ENCODE peak calls at places on chromosomes 16 and 17, in ten cellular contexts. U is lower lobe of right lung; P is PC-9; E is mammary epithelial cell; J is CD8-positive, alpha-beta T cell; Z is AG04450; L is transverse colon; V is Panc1; C is IMR-90; W is gastrocnemius medialis. B is an unnamed sample.

GRCh38 chr17:82734987-82735866 is at the start of gene FN3K:
- DNase-seq in U (peak), P (peak), E (peak), J (peak), Z (peak), L (peak), V (no peak), C (peak), W (peak), B (no peak)

GRCh38 chr17:64148699-64149098 is 18.8 kb upstream of the ERN1 start:
- DNase-seq in U (no peak), P (peak), E (peak), J (no peak), Z (no peak), L (no peak), V (no peak), C (no peak), W (peak), B (peak)

GRCh38 chr16:67976205-67976604 is 4.1 kb downstream of the DPEP3 start:
- DNase-seq in U (no peak), P (no peak), E (no peak), J (no peak), Z (no peak), L (no peak), V (no peak), C (no peak), W (no peak), B (no peak)

GRCh38 chr16:10242076-10242475 is 59.8 kb upstream of the GRIN2A start:
- DNase-seq in U (no peak), P (no peak), E (no peak), J (no peak), Z (no peak), L (no peak), V (no peak), C (no peak), W (no peak), B (no peak)

GRCh38 chr16:56625140-56625942 is at the start of gene MT1E:
- DNase-seq in U (peak), P (no peak), E (peak), J (peak), Z (no peak), L (peak), V (no peak), C (peak), W (peak), B (no peak)

GRCh38 chr17:33049781-33050414 is 58.3 kb downstream of the SPACA3 start:
- DNase-seq in U (no peak), P (peak), E (no peak), J (peak), Z (no peak), L (peak), V (peak), C (peak), W (no peak), B (peak)

GRCh38 chr16:4377573-4378146 is 6.0 kb downstream of the VASN start:
- DNase-seq in U (no peak), P (no peak), E (no peak), J (no peak), Z (no peak), L (no peak), V (no peak), C (no peak), W (no peak), B (no peak)

GRCh38 chr17:74383140-74383539 is 15.8 kb downstream of the GPR142 start:
- DNase-seq in U (no peak), P (no peak), E (no peak), J (no peak), Z (no peak), L (no peak), V (no peak), C (no peak), W (no peak), B (no peak)

GRCh38 chr17:29109477-29110371 is 66.8 kb downstream of the PIPOX start:
- DNase-seq in U (no peak), P (no peak), E (no peak), J (no peak), Z (no peak), L (no peak), V (no peak), C (no peak), W (no peak), B (no peak)

GRCh38 chr17:14297161-14297851 is 3.6 kb upstream of the HS3ST3B1 start:
- DNase-seq in U (peak), P (no peak), E (peak), J (no peak), Z (no peak), L (no peak), V (no peak), C (no peak), W (no peak), B (no peak)
- H3K4me3 ChIP-seq in U (peak), P (no peak), E (peak), J (peak), Z (peak), L (peak), V (peak), C (peak), W (peak), B (no peak)

DNA sequence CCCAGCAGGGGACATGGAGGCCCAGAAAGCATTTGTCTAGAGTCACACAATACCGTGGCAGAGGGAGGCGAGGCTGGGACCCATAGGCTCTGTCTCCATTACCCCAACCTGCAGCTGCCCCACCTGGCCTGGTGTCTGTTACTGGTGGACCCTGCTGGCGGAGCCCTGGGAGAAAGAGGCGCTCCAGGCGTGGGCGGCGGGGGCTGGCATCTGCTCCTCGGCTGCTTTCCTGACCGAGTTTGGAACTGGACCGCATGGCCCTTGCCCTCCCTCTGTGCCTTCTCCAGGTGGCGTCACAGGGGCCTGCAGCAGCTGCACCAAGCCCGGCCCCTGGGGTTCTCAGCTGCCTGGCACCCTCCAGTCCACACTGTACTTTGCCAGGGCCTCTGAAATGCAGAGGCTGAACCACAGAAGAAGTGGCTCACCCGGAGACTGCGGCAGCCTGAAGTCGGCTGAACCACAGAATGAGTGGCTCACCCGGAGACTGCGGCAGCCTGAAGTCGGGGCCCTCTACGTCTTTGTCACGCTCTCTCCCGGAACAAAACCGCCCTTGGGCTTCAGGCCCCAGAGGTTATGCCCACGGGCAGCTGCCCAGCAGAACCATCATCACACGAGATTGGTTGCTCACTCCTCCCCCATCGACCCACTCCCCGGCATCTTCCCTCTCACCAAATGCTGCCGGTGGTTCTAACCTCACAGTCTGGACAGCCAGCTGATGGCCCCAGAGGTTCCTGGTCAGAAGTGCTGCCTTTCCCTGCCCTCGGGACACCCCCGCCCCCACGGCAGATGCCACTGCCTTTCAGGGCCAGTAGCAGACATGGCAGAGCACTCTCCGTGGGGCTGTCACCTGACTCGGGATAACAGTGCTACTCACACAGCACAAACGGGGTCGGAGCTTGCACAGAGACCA is 20.2 kb downstream of the CBFA2T3 start:
- DNase-seq in U (peak), P (no peak), E (no peak), J (no peak), Z (no peak), L (no peak), V (no peak), C (no peak), W (no peak), B (no peak)
- H3K27ac ChIP-seq in U (no peak), P (no peak), E (no peak), J (no peak), Z (no peak), L (no peak), V (no peak), C (no peak), W (no peak), B (no peak)

GRCh38 chr17:4028436-4028835 is 64.2 kb upstream of the ATP2A3 start:
- DNase-seq in U (no peak), P (no peak), E (no peak), J (no peak), Z (no peak), L (no peak), V (no peak), C (no peak), W (no peak), B (no peak)

GRCh38 chr17:4033751-4034251 is 69.6 kb upstream of the ATP2A3 start:
- DNase-seq in U (no peak), P (no peak), E (no peak), J (no peak), Z (no peak), L (no peak), V (no peak), C (no peak), W (no peak), B (no peak)

GRCh38 chr17:4035081-4035680 is 70.9 kb upstream of the ATP2A3 start:
- DNase-seq in U (no peak), P (no peak), E (no peak), J (no peak), Z (no peak), L (no peak), V (no peak), C (no peak), W (no peak), B (no peak)

GRCh38 chr17:4032245-4032644 is 68.0 kb upstream of the ATP2A3 start:
- DNase-seq in U (no peak), P (no peak), E (no peak), J (no peak), Z (no peak), L (no peak), V (no peak), C (no peak), W (no peak), B (no peak)

GRCh38 chr17:4032738-4033137 is 68.5 kb upstream of the ATP2A3 start:
- DNase-seq in U (no peak), P (no peak), E (no peak), J (no peak), Z (no peak), L (no peak), V (no peak), C (no peak), W (no peak), B (peak)
- TF ChIP-seq CTCF in U (no peak), P (no peak), E (no peak), J (no peak), Z (no peak), L (no peak), V (no peak), C (no peak), W (no peak), B (peak)

DNA sequence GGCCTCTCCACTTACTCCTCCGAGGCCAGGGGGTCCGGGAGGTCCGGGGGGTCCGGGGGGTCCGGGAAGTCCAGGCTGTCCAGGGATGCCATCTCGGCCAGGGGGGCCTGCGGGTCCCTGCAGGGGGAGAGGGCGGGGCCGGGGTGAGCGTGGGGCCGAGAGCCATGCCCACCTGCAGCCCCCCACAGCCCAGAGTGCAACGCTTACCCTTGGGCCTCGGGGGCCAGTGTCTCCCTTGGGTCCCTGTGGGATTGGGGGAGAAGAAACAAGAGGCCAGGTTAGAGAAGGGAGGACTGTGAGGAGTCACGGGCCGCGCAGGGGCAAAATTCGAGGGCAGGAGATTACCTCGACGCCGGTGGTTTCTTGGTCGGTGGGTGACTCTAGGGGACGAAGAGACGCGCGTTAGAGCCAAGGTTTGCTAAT is 2.2 kb downstream of the COL1A1 start:
- DNase-seq in U (peak), P (no peak), E (no peak), J (no peak), Z (no peak), L (no peak), V (no peak), C (no peak), W (no peak), B (no peak)
- H3K4me3 ChIP-seq in U (peak), P (peak), E (peak), J (no peak), Z (peak), L (peak), V (peak), C (peak), W (no peak), B (no peak)

GRCh38 chr16:48537909-48538745 is 71.9 kb downstream of the N4BP1 start:
- DNase-seq in U (peak), P (no peak), E (no peak), J (no peak), Z (no peak), L (peak), V (no peak), C (no peak), W (peak), B (no peak)
- H3K27ac ChIP-seq in U (peak), P (no peak), E (no peak), J (no peak), Z (no peak), L (peak), V (no peak), C (no peak), W (peak), B (no peak)

DNA sequence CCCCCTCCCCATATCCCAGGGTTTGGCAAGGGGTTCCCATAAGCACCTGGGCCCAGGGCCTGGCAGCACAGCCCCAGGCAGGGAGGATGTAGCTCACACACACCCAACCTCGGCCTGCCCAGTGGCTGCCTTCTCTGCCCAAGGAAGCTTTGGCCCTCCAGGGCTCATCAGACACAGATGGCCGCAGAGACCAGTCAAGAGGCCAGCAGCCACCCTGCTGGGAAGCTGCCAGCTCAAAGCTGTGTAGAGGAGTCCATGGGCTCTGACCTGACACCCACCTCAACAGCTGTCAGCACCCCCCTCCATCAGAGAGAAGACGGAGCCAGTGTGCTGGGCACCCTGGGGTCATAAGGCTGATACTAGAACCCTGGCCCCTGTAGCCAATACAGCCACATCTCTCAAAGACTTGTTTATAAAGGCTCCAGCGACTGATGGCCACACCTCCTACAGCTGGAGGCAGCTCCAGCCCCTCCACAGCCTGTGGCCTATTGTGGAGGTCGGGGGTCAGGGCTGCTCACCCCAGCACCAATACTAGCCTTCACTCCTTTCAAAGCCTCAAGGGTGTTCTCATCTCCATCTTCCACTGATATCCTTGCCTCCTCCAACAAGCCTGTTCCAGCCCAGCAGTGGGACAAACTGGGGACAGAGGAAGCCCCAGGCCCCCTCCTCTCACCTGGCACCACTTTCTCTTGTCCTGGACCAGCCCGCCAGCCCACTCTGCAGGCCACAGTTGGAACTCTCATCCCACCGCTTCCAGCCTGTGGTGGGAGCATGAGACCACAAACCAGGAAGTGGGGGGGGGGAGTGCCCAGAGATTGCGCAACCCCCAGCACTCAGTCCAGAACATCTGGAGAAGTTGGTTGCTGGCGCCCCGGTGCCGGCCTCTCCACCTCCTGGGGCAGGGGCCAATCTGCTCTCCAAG is 2.2 kb upstream of the MPG start:
- DNase-seq in U (peak), P (peak), E (no peak), J (no peak), Z (no peak), L (peak), V (no peak), C (peak), W (peak), B (peak)
- TF ChIP-seq CTCF in U (peak), P (no peak), E (no peak), J (no peak), Z (peak), L (no peak), V (no peak), C (peak), W (no peak), B (peak)

GRCh38 chr16:28596840-28597691 is at the start of gene SULT1A2:
- DNase-seq in U (peak), P (peak), E (peak), J (no peak), Z (no peak), L (peak), V (no peak), C (no peak), W (no peak), B (no peak)
- H3K4me3 ChIP-seq in U (peak), P (peak), E (no peak), J (no peak), Z (no peak), L (no peak), V (no peak), C (no peak), W (no peak), B (no peak)

B was measured in OCI-LY7.